ENCODE peak calls at places on chromosomes 16 and 17, in eight cellular contexts. N is activated naive CD8-positive, alpha-beta T cell treated with anti-CD3 and anti-CD28 coated beads for 36 hours; U is endodermal cell; R is AG04450; S is T-helper 2 cell treated with Interferon-gamma antibody and Interleukin-4, amounts not matched to agents 5 μg/mL and 100 μg/mL, for 36 hours; L is cardiac fibroblast; V is body of pancreas; Z is type B pancreatic cell. C is an unnamed sample.

GRCh38 chr16:81492965-81493754 is 48.6 kb downstream of the CMIP start:
- DNase-seq in R (no peak), V (no peak), L (no peak), U (no peak), Z (no peak), S (no peak), N (no peak), C (no peak)

GRCh38 chr16:3485097-3485470 is 10.2 kb downstream of the C16orf90 start:
- DNase-seq in S (no peak), R (no peak), N (no peak), V (no peak), L (no peak), U (peak; percentile 33), Z (no peak), C (no peak)

GRCh38 chr16:69132424-69133252 is at the start of the genes CHTF8 and UTP4:
- DNase-seq in S (peak; percentile 89), R (peak; percentile 16), V (peak; percentile 86), U (peak; percentile 94), L (peak; percentile 77), N (peak; percentile 92), Z (peak; percentile 91), C (peak; percentile 89)

GRCh38 chr16:84599528-84600202 is 18.2 kb downstream of the COTL1 start:
- DNase-seq in N (peak; percentile 85), R (peak; percentile 45), U (peak; percentile 94), V (peak; percentile 24), S (peak; percentile 84), Z (no peak), L (peak; percentile 86), C (no peak)

GRCh38 chr16:74726736-74727135 is 26.1 kb upstream of the MLKL start:
- DNase-seq in U (peak; percentile 89), L (peak; percentile 37), Z (no peak), S (no peak), V (no peak), R (no peak), N (peak; percentile 28), C (no peak)

GRCh38 chr16:72270531-72270930 is 98.6 kb upstream of the PMFBP1 start:
- DNase-seq in Z (no peak), U (no peak), S (no peak), R (no peak), N (no peak), L (no peak), V (no peak), C (no peak)

GRCh38 chr17:33475594-33475993 is 182.5 kb upstream of the ASIC2 start:
- DNase-seq in L (no peak), U (no peak), S (no peak), Z (no peak), V (no peak), R (no peak), N (no peak), C (no peak)

GRCh38 chr16:85753559-85753958 is 2.7 kb upstream of the C16orf74 start:
- DNase-seq in Z (no peak), U (no peak), S (no peak), R (no peak), L (no peak), V (peak; percentile 83), N (no peak), C (no peak)

GRCh38 chr16:56672761-56673536 is 3.3 kb downstream of the MT1H start:
- DNase-seq in N (no peak), S (no peak), V (no peak), L (no peak), R (no peak), Z (no peak), U (no peak), C (no peak)

C was measured in cerebellum.